ENCODE peak calls at places on chromosomes 4 and X, in four cellular contexts. A is cardiac muscle cell, Y is fibroblast of lung, J is keratinocyte. C is an unnamed sample. For H3K4me1, the result is how much of the 10 kb centered on the place peaks cover.

GRCh38 chr4:24924309-24924781 is 11.5 kb upstream of the CCDC149 start:
- DNase-seq in A (no peak), Y (peak), J (no peak), C (no peak)

GRCh38 chr4:24321151-24321550 is 263.2 kb downstream of the DHX15 start:
- DNase-seq in A (no peak), Y (peak), J (peak), C (no peak)

GRCh38 chr4:158521490-158522111 is at the start of gene RXFP1:
- DNase-seq in Y (no peak), A (no peak), J (no peak), C (no peak)

GRCh38 chrX:28787206-28787605 is 200.0 kb downstream of the IL1RAPL1 start:
- DNase-seq in J (no peak), A (no peak), Y (peak), C (no peak)

GRCh38 chr4:161554372-161554990 is 609.3 kb downstream of the FSTL5 start:
- DNase-seq in Y (peak), J (no peak), A (no peak), C (no peak)

GRCh38 chr4:109026588-109026987 is 263.7 kb upstream of the ETNPPL start:
- DNase-seq in Y (peak), J (no peak), A (no peak), C (no peak)

GRCh38 chrX:150161092-150161672 is 201.9 kb upstream of the MAMLD1 start:
- DNase-seq in Y (peak), A (no peak), J (no peak), C (no peak)

GRCh38 chr4:120083152-120083551 is 16.5 kb upstream of the MAD2L1 start:
- DNase-seq in A (no peak), J (no peak), Y (no peak), C (no peak)

GRCh38 chr4:123158576-123158975 is 236.2 kb upstream of the NUDT6 start:
- DNase-seq in J (no peak), Y (no peak), A (no peak), C (no peak)

GRCh38 chr4:57404463-57404862 is 294.3 kb upstream of the IGFBP7 start:
- DNase-seq in A (no peak), Y (no peak), J (no peak), C (no peak)

GRCh38 chr4:182143086-182143821 is 99.9 kb upstream of the TENM3 start:
- DNase-seq in A (peak), Y (peak), J (no peak), C (no peak)

GRCh38 chrX:34058005-34058404 is 74.1 kb downstream of the FAM47A start:
- DNase-seq in J (no peak), Y (no peak), A (no peak), C (no peak)

GRCh38 chrX:56762707-56763555 is 33.9 kb downstream of the NBDY start:
- DNase-seq in A (no peak), J (no peak), Y (no peak), C (no peak)

GRCh38 chr4:57504139-57504538 is 394.0 kb upstream of the IGFBP7 start:
- DNase-seq in Y (no peak), A (no peak), J (no peak), C (no peak)

GRCh38 chr4:337932-338758 is 531 bp downstream of the ZNF141 start:
- DNase-seq in A (peak), J (no peak), Y (peak), C (no peak)

GRCh38 chr4:100198061-100198460 is 7.8 kb upstream of the DDIT4L start:
- DNase-seq in Y (no peak), J (no peak), A (no peak), C (no peak)
- H3K4me1 ChIP-seq in Y (under half), J (under half), A (under half), C (under half)

GRCh38 chr4:112523008-112523440 is 7.0 kb upstream of the NEUROG2 start:
- DNase-seq in Y (peak), A (peak), J (no peak), C (no peak)
- TF ChIP-seq CTCF in Y (no peak), A (peak), J (no peak), C (no peak)

GRCh38 chr4:86939737-86940141 is 4.9 kb downstream of the AFF1 start:
- DNase-seq in J (no peak), A (no peak), Y (peak), C (no peak)
- H3K4me1 ChIP-seq in J (under half), A (under half), Y (under half), C (half or more)

DNA sequence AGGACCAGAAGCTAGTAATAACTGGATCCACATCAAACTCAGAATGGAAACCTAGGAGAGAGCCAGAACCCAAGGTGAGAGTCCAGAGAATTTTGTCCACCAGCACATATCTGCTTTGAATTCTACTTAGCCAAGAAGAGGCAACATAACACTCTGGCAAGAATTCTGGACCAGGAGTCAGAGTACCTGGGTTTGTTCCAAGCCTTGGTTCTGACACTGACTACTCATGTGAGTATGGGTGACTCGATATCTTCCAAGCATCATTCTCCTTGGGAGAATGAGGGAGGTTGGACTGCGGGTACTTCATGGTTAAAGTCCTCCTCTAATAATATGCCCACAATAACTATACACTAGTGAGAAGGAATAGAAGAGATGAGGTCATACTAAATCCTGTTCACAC is 144.0 kb upstream of the JADE1 start:
- DNase-seq in J (no peak), Y (no peak), A (no peak), C (no peak)
- TF ChIP-seq CTCF in J (no peak), Y (no peak), A (no peak), C (no peak)

GRCh38 chr4:86942185-86942666 is 7.4 kb downstream of the AFF1 start:
- DNase-seq in Y (peak), A (no peak), J (no peak), C (no peak)
- H3K4me1 ChIP-seq in Y (under half), A (under half), J (under half), C (half or more)

GRCh38 chr4:73589261-73589847 is 30.9 kb downstream of the RASSF6 start:
- DNase-seq in J (no peak), A (no peak), Y (peak), C (no peak)

GRCh38 chr4:73597594-73597993 is 22.6 kb downstream of the RASSF6 start:
- DNase-seq in A (no peak), Y (no peak), J (no peak), C (no peak)

GRCh38 chr4:73596001-73596400 is 24.2 kb downstream of the RASSF6 start:
- DNase-seq in J (no peak), A (no peak), Y (no peak), C (no peak)

GRCh38 chr4:73589887-73590801 is 30.1 kb downstream of the RASSF6 start:
- DNase-seq in J (no peak), Y (peak), A (no peak), C (no peak)

GRCh38 chr4:73593631-73594241 is 26.5 kb downstream of the RASSF6 start:
- DNase-seq in A (peak), J (no peak), Y (no peak), C (no peak)
- TF ChIP-seq CTCF in A (peak), J (peak), Y (peak), C (peak)

GRCh38 chr4:54054501-54054900 is 9.9 kb downstream of the CHIC2 start:
- DNase-seq in Y (no peak), J (no peak), A (no peak), C (no peak)

GRCh38 chr4:54056360-54056759 is 8.0 kb downstream of the CHIC2 start:
- DNase-seq in A (no peak), J (no peak), Y (no peak), C (no peak)

GRCh38 chr4:54058171-54058570 is 6.2 kb downstream of the CHIC2 start:
- DNase-seq in A (no peak), Y (no peak), J (no peak), C (no peak)

GRCh38 chr4:54050214-54050904 is 14.0 kb downstream of the CHIC2 start:
- DNase-seq in Y (peak), A (no peak), J (no peak), C (no peak)

DNA sequence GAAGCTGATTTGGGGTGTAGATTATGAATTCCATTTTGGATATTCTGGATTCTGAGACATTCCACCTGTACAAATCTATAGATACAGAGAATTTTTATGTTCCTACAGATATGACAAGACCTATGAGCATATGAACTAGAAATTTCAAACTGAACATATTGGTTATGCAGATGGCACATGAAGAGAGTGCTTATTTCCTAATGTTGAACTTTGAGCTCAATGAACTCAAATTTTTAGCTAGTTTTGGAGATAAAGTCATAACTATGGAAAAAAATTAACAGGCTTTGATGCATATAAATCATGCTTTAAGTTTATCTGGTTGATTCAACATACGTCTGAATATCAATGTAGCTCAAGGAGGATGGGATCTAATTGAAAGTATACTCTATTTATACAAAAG is 8.9 kb downstream of the CHIC2 start:
- DNase-seq in J (no peak), Y (no peak), A (no peak), C (no peak)
- H3K4me1 ChIP-seq in J (under half), Y (under half), A (under half), C (half or more)

DNA sequence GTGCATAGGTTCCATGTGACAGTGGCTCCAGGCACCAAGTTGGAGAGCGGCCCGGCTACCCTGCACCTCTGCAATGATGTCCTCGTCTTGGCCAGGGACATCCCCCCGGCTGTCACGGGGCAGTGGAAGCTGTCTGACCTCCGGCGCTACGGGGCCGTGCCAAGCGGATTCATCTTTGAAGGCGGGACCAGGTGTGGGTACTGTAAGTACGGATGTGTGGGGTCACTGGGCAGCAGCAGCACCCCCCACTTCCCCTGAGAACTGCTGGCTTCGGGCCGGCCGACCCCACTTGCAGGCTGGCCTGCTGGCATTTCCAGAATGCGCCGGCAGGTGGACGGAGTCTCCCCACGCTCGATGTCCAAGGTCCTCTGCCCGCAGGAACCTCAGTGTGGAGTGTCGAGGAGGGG is 13.2 kb downstream of the DOK7 start:
- DNase-seq in A (no peak), J (no peak), Y (no peak), C (no peak)
- TF ChIP-seq CTCF in A (no peak), J (no peak), Y (no peak), C (no peak)

DNA sequence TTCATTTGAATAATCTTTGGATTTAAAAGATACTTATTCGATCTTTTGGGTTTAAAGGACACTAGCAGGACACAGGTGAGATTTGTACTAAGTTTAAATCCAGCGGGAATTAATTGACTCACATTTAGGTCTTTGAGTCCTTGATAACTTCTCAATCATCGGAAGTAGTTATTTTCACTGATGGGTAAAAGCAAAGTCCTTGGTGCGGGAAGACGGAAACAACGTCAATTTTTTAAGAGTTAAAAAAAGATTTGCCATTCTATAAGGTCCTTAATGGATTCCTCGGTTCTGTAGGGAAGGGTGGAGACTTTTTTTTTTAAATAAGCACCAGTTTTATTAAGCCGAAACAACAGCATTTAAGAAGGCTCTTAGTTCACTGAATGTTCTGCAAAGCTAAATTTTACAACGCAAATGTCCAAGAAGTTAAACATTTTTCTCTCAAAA is 2.9 kb downstream of the TMSB4X start:
- DNase-seq in J (no peak), A (no peak), Y (no peak), C (no peak)
- H3K4me1 ChIP-seq in J (under half), A (under half), Y (under half), C (under half)

GRCh38 chr4:85784348-85784747 is 309.4 kb downstream of the ARHGAP24 start:
- DNase-seq in A (no peak), Y (no peak), J (no peak), C (no peak)
- TF ChIP-seq CTCF in A (no peak), Y (no peak), J (no peak), C (no peak)

C was measured in left ventricle myocardium inferior.